ENCODE peak calls at places on chromosomes 13 and 19, in seven cellular contexts. R, L, P, J, S, K and H are unnamed samples.

GRCh38 chr13:97205971-97206370 is 16.2 kb upstream of the MBNL2 start:
- DNase-seq in L (no peak), R (no peak), P (peak; percentile 68), K (no peak), S (no peak), J (no peak), H (no peak)

GRCh38 chr19:6564393-6564792 is 26.6 kb downstream of the CD70 start:
- DNase-seq in L (no peak), K (peak; percentile 21), J (no peak), S (no peak), P (no peak), R (no peak), H (peak; percentile 70)

GRCh38 chr13:103164239-103164638 is 98.0 kb upstream of the SLC10A2 start:
- DNase-seq in P (no peak), K (no peak), S (no peak), L (no peak), J (no peak), R (no peak), H (no peak)

GRCh38 chr19:55667958-55668357 is 7.1 kb upstream of the EPN1 start:
- DNase-seq in J (no peak), L (no peak), S (no peak), P (no peak), R (no peak), K (no peak), H (no peak)

GRCh38 chr19:54021363-54021762 is 29.9 kb downstream of the CACNG6 start:
- DNase-seq in R (no peak), S (no peak), L (no peak), P (no peak), K (no peak), J (no peak), H (no peak)

GRCh38 chr19:1080360-1081161 is 13.6 kb downstream of the ARHGAP45 start:
- DNase-seq in R (no peak), K (no peak), J (no peak), S (no peak), P (no peak), L (no peak), H (no peak)

GRCh38 chr13:27797228-27797624 is 4.9 kb downstream of the GSX1 start:
- DNase-seq in L (no peak), K (no peak), R (no peak), J (no peak), P (peak; percentile 30), S (no peak), H (no peak)

GRCh38 chr13:78047151-78047550 is 128.5 kb upstream of the EDNRB start:
- DNase-seq in R (no peak), P (no peak), K (no peak), J (no peak), L (no peak), S (no peak), H (no peak)

GRCh38 chr13:49898792-49899191 is 37.3 kb downstream of the SPRYD7 start:
- DNase-seq in J (no peak), K (no peak), S (no peak), R (no peak), L (no peak), P (no peak), H (no peak)

GRCh38 chr19:3161453-3161852 is 17.1 kb upstream of the S1PR4 start:
- DNase-seq in K (peak; percentile 37), L (no peak), J (no peak), R (no peak), S (no peak), P (peak; percentile 43), H (no peak)